ENCODE peak calls at places on chromosomes 3 and 15, in seven cellular contexts. One of them, this sample, is unnamed.

GRCh38 chr3:171362575-171362974 is 97.6 kb downstream of the TNIK start:
- DNase-seq in PC-3: no peak
- DNase-seq in naive B cell: no peak
- DNase-seq in T-cell: no peak
- DNase-seq in GM23248: no peak
- DNase-seq in stomach: no peak
- DNase-seq in NCI-H748 treated with DMSO at 0.1 percent for 48 hours: no peak
- DNase-seq in this sample: no peak

GRCh38 chr3:165440380-165440779 is 244.2 kb upstream of the SLITRK3 start:
- DNase-seq in PC-3: no peak
- DNase-seq in naive B cell: no peak
- DNase-seq in T-cell: no peak
- DNase-seq in GM23248: no peak
- DNase-seq in stomach: no peak
- DNase-seq in NCI-H748 treated with DMSO at 0.1 percent for 48 hours: no peak
- DNase-seq in this sample: no peak

GRCh38 chr3:111621535-111621934 is 26.4 kb upstream of the ZBED2 start:
- DNase-seq in PC-3: peak; percentile 37
- DNase-seq in naive B cell: no peak
- DNase-seq in T-cell: peak; percentile 10
- DNase-seq in GM23248: no peak
- DNase-seq in stomach: no peak
- DNase-seq in NCI-H748 treated with DMSO at 0.1 percent for 48 hours: no peak
- DNase-seq in this sample: no peak

GRCh38 chr3:84836961-84837360 is 121.8 kb upstream of the CADM2 start:
- DNase-seq in PC-3: peak; percentile 66
- DNase-seq in naive B cell: no peak
- DNase-seq in T-cell: no peak
- DNase-seq in GM23248: no peak
- DNase-seq in stomach: peak; percentile 28
- DNase-seq in NCI-H748 treated with DMSO at 0.1 percent for 48 hours: peak; percentile 88
- DNase-seq in this sample: no peak

GRCh38 chr3:124883191-124883747 is 3.9 kb downstream of the ITGB5 start:
- DNase-seq in PC-3: no peak
- DNase-seq in naive B cell: no peak
- DNase-seq in T-cell: no peak
- DNase-seq in GM23248: no peak
- DNase-seq in stomach: no peak
- DNase-seq in NCI-H748 treated with DMSO at 0.1 percent for 48 hours: no peak
- DNase-seq in this sample: no peak

GRCh38 chr3:161400650-161401049 is 29.3 kb upstream of the SPTSSB start:
- DNase-seq in PC-3: no peak
- DNase-seq in naive B cell: no peak
- DNase-seq in T-cell: no peak
- DNase-seq in GM23248: no peak
- DNase-seq in stomach: no peak
- DNase-seq in NCI-H748 treated with DMSO at 0.1 percent for 48 hours: no peak
- DNase-seq in this sample: no peak

GRCh38 chr15:52362497-52362896 is 66.9 kb upstream of the MYO5C start:
- DNase-seq in PC-3: no peak
- DNase-seq in naive B cell: no peak
- DNase-seq in T-cell: no peak
- DNase-seq in GM23248: peak; percentile 92
- DNase-seq in stomach: no peak
- DNase-seq in NCI-H748 treated with DMSO at 0.1 percent for 48 hours: no peak
- DNase-seq in this sample: no peak

GRCh38 chr3:54756330-54756731 is 171.5 kb downstream of the LRTM1 start:
- DNase-seq in PC-3: no peak
- DNase-seq in naive B cell: no peak
- DNase-seq in T-cell: no peak
- DNase-seq in GM23248: peak; percentile 53
- DNase-seq in stomach: no peak
- DNase-seq in NCI-H748 treated with DMSO at 0.1 percent for 48 hours: no peak
- DNase-seq in this sample: peak; percentile 88

GRCh38 chr3:36178018-36178417 is 202.3 kb upstream of the STAC start:
- DNase-seq in PC-3: no peak
- DNase-seq in naive B cell: no peak
- DNase-seq in T-cell: no peak
- DNase-seq in GM23248: peak; percentile 16
- DNase-seq in stomach: no peak
- DNase-seq in NCI-H748 treated with DMSO at 0.1 percent for 48 hours: no peak
- DNase-seq in this sample: no peak

GRCh38 chr15:38145671-38146111 is 106.9 kb upstream of the SPRED1 start:
- DNase-seq in PC-3: no peak
- DNase-seq in naive B cell: no peak
- DNase-seq in T-cell: no peak
- DNase-seq in GM23248: no peak
- DNase-seq in stomach: no peak
- DNase-seq in NCI-H748 treated with DMSO at 0.1 percent for 48 hours: no peak
- DNase-seq in this sample: no peak

GRCh38 chr3:124281453-124282316 is 289.8 kb upstream of the ROPN1 start:
- DNase-seq in PC-3: peak; percentile 74
- DNase-seq in naive B cell: no peak
- DNase-seq in T-cell: no peak
- DNase-seq in GM23248: peak; percentile 58
- DNase-seq in stomach: no peak
- DNase-seq in NCI-H748 treated with DMSO at 0.1 percent for 48 hours: peak; percentile 2
- DNase-seq in this sample: no peak

GRCh38 chr15:77312523-77312922 is 107.4 kb downstream of the PEAK1 start:
- DNase-seq in PC-3: no peak
- DNase-seq in naive B cell: no peak
- DNase-seq in T-cell: no peak
- DNase-seq in GM23248: peak; percentile 46
- DNase-seq in stomach: no peak
- DNase-seq in NCI-H748 treated with DMSO at 0.1 percent for 48 hours: no peak
- DNase-seq in this sample: peak; percentile 17

GRCh38 chr15:54374184-54374947 is 396.1 kb downstream of the UNC13C start:
- DNase-seq in PC-3: no peak
- DNase-seq in naive B cell: no peak
- DNase-seq in T-cell: no peak
- DNase-seq in GM23248: no peak
- DNase-seq in stomach: no peak
- DNase-seq in NCI-H748 treated with DMSO at 0.1 percent for 48 hours: no peak
- DNase-seq in this sample: no peak

GRCh38 chr15:82263350-82263749 is 732 bp downstream of the SAXO2 start:
- DNase-seq in PC-3: peak; percentile 85
- DNase-seq in naive B cell: no peak
- DNase-seq in T-cell: no peak
- DNase-seq in GM23248: peak; percentile 7
- DNase-seq in stomach: no peak
- DNase-seq in NCI-H748 treated with DMSO at 0.1 percent for 48 hours: peak; percentile 81
- DNase-seq in this sample: no peak

GRCh38 chr3:148975277-148975676 is 16.1 kb upstream of the GYG1 start:
- DNase-seq in PC-3: no peak
- DNase-seq in naive B cell: no peak
- DNase-seq in T-cell: no peak
- DNase-seq in GM23248: no peak
- DNase-seq in stomach: no peak
- DNase-seq in NCI-H748 treated with DMSO at 0.1 percent for 48 hours: no peak
- DNase-seq in this sample: no peak

GRCh38 chr3:104438761-104439160 is 927.9 kb upstream of the ALCAM start:
- DNase-seq in PC-3: no peak
- DNase-seq in naive B cell: no peak
- DNase-seq in T-cell: no peak
- DNase-seq in GM23248: no peak
- DNase-seq in stomach: no peak
- DNase-seq in NCI-H748 treated with DMSO at 0.1 percent for 48 hours: no peak
- DNase-seq in this sample: no peak

GRCh38 chr3:39781632-39782031 is 27.8 kb upstream of the MYRIP start:
- DNase-seq in PC-3: no peak
- DNase-seq in naive B cell: no peak
- DNase-seq in T-cell: no peak
- DNase-seq in GM23248: no peak
- DNase-seq in stomach: no peak
- DNase-seq in NCI-H748 treated with DMSO at 0.1 percent for 48 hours: no peak
- DNase-seq in this sample: no peak

GRCh38 chr3:144162042-144162441 is 190.4 kb downstream of the DIPK2A start:
- DNase-seq in PC-3: peak; percentile 93
- DNase-seq in naive B cell: no peak
- DNase-seq in T-cell: no peak
- DNase-seq in GM23248: peak; percentile 41
- DNase-seq in stomach: no peak
- DNase-seq in NCI-H748 treated with DMSO at 0.1 percent for 48 hours: peak; percentile 18
- DNase-seq in this sample: peak; percentile 31

GRCh38 chr3:149080699-149081091 is 5.6 kb downstream of the HLTF start:
- DNase-seq in PC-3: peak; percentile 40
- DNase-seq in naive B cell: no peak
- DNase-seq in T-cell: no peak
- DNase-seq in GM23248: peak; percentile 62
- DNase-seq in stomach: no peak
- DNase-seq in NCI-H748 treated with DMSO at 0.1 percent for 48 hours: no peak
- DNase-seq in this sample: no peak

GRCh38 chr15:95405447-95405846 is 925.1 kb upstream of the NR2F2 start:
- DNase-seq in PC-3: no peak
- DNase-seq in naive B cell: no peak
- DNase-seq in T-cell: no peak
- DNase-seq in GM23248: peak; percentile 29
- DNase-seq in stomach: no peak
- DNase-seq in NCI-H748 treated with DMSO at 0.1 percent for 48 hours: no peak
- DNase-seq in this sample: no peak

GRCh38 chr3:182986021-182986420 is 5.7 kb upstream of the DCUN1D1 start:
- DNase-seq in PC-3: no peak
- DNase-seq in naive B cell: no peak
- DNase-seq in T-cell: no peak
- DNase-seq in GM23248: no peak
- DNase-seq in stomach: no peak
- DNase-seq in NCI-H748 treated with DMSO at 0.1 percent for 48 hours: no peak
- DNase-seq in this sample: no peak

GRCh38 chr3:122299872-122300460 is 25.1 kb upstream of the CSTA start:
- DNase-seq in PC-3: peak; percentile 82
- DNase-seq in naive B cell: peak; percentile 19
- DNase-seq in T-cell: peak; percentile 17
- DNase-seq in GM23248: no peak
- DNase-seq in stomach: no peak
- DNase-seq in NCI-H748 treated with DMSO at 0.1 percent for 48 hours: no peak
- DNase-seq in this sample: no peak

GRCh38 chr15:32659340-32659831 is 17.9 kb downstream of the SCG5 start:
- DNase-seq in PC-3: peak; percentile 91
- DNase-seq in naive B cell: no peak
- DNase-seq in T-cell: no peak
- DNase-seq in GM23248: peak; percentile 95
- DNase-seq in stomach: no peak
- DNase-seq in NCI-H748 treated with DMSO at 0.1 percent for 48 hours: no peak
- DNase-seq in this sample: peak; percentile 69

GRCh38 chr3:17120115-17120514 is 235.4 kb downstream of the PLCL2 start:
- DNase-seq in PC-3: no peak
- DNase-seq in naive B cell: no peak
- DNase-seq in T-cell: no peak
- DNase-seq in GM23248: no peak
- DNase-seq in stomach: no peak
- DNase-seq in NCI-H748 treated with DMSO at 0.1 percent for 48 hours: no peak
- DNase-seq in this sample: no peak

GRCh38 chr3:67083277-67083676 is 85.2 kb downstream of the KBTBD8 start:
- DNase-seq in PC-3: peak; percentile 4
- DNase-seq in naive B cell: peak; percentile 9
- DNase-seq in T-cell: peak; percentile 27
- DNase-seq in GM23248: peak; percentile 3
- DNase-seq in stomach: no peak
- DNase-seq in NCI-H748 treated with DMSO at 0.1 percent for 48 hours: no peak
- DNase-seq in this sample: no peak

GRCh38 chr3:129421236-129421883 is 7.1 kb downstream of the EFCAB12 start:
- DNase-seq in PC-3: no peak
- DNase-seq in naive B cell: no peak
- DNase-seq in T-cell: no peak
- DNase-seq in GM23248: no peak
- DNase-seq in stomach: no peak
- DNase-seq in NCI-H748 treated with DMSO at 0.1 percent for 48 hours: no peak
- DNase-seq in this sample: no peak

GRCh38 chr3:172448661-172449467 is 608 bp upstream of the GHSR start:
- DNase-seq in PC-3: no peak
- DNase-seq in naive B cell: no peak
- DNase-seq in T-cell: no peak
- DNase-seq in GM23248: no peak
- DNase-seq in stomach: no peak
- DNase-seq in NCI-H748 treated with DMSO at 0.1 percent for 48 hours: no peak
- DNase-seq in this sample: no peak

GRCh38 chr3:35900079-35900478 is 260.8 kb downstream of the ARPP21 start:
- DNase-seq in PC-3: no peak
- DNase-seq in naive B cell: no peak
- DNase-seq in T-cell: no peak
- DNase-seq in GM23248: no peak
- DNase-seq in stomach: no peak
- DNase-seq in NCI-H748 treated with DMSO at 0.1 percent for 48 hours: no peak
- DNase-seq in this sample: no peak

GRCh38 chr3:107994954-107995715 is 95.7 kb downstream of the CD47 start:
- DNase-seq in PC-3: peak; percentile 77
- DNase-seq in naive B cell: no peak
- DNase-seq in T-cell: no peak
- DNase-seq in GM23248: no peak
- DNase-seq in stomach: no peak
- DNase-seq in NCI-H748 treated with DMSO at 0.1 percent for 48 hours: no peak
- DNase-seq in this sample: no peak